ENCODE peak calls at places on chromosomes 1 and 21, in four cellular contexts. One of them, this sample, is unnamed.

GRCh38 chr1:183251101-183251958 is 65.3 kb downstream of the LAMC2 start:
- DNase-seq in HepG2: no peak
- DNase-seq in K562: no peak
- DNase-seq in WTC11: no peak
- DNase-seq in this sample: no peak

GRCh38 chr1:159925713-159926066 is 383 bp upstream of the TAGLN2 start:
- DNase-seq in K562: peak; percentile 51
- DNase-seq in HepG2: no peak
- DNase-seq in WTC11: no peak
- DNase-seq in this sample: no peak

GRCh38 chr1:117067528-117068370 is 7.6 kb downstream of the TTF2 start:
- DNase-seq in K562: peak; percentile 47
- DNase-seq in WTC11: peak; percentile 30
- DNase-seq in HepG2: peak; percentile 34
- DNase-seq in this sample: peak; percentile 66

GRCh38 chr1:89440911-89441310 is 77.1 kb downstream of the GBP6 start:
- DNase-seq in HepG2: no peak
- DNase-seq in WTC11: no peak
- DNase-seq in K562: no peak
- DNase-seq in this sample: no peak

GRCh38 chr1:109112056-109112651 is 1.8 kb upstream of the ELAPOR1 start:
- DNase-seq in WTC11: no peak
- DNase-seq in HepG2: peak; percentile 51
- DNase-seq in K562: peak; percentile 49
- DNase-seq in this sample: peak; percentile 30

GRCh38 chr21:43739648-43740435 is 20.9 kb downstream of the PDXK start:
- DNase-seq in K562: no peak
- DNase-seq in HepG2: no peak
- DNase-seq in WTC11: peak; percentile 32
- DNase-seq in this sample: no peak

GRCh38 chr1:157262891-157263290 is 124.7 kb upstream of the ETV3 start:
- DNase-seq in WTC11: no peak
- DNase-seq in K562: no peak
- DNase-seq in HepG2: no peak
- DNase-seq in this sample: no peak

GRCh38 chr1:202106340-202107284 is 16.1 kb upstream of the GPR37L1 start:
- DNase-seq in HepG2: no peak
- DNase-seq in K562: peak; percentile 92
- DNase-seq in WTC11: no peak
- DNase-seq in this sample: no peak

GRCh38 chr1:192807968-192808587 is 761 bp upstream of the RGS2 start:
- DNase-seq in HepG2: no peak
- DNase-seq in WTC11: no peak
- DNase-seq in K562: no peak
- DNase-seq in this sample: peak; percentile 11

GRCh38 chr1:94013331-94013925 is 104.2 kb upstream of the GCLM start:
- DNase-seq in K562: no peak
- DNase-seq in HepG2: no peak
- DNase-seq in WTC11: no peak
- DNase-seq in this sample: no peak

GRCh38 chr1:203172184-203173115 is 3.2 kb downstream of the MYBPH start:
- DNase-seq in K562: peak; percentile 92
- DNase-seq in WTC11: peak; percentile 88
- DNase-seq in HepG2: peak; percentile 37
- DNase-seq in this sample: peak; percentile 91

GRCh38 chr1:165857046-165857801 is 29.8 kb downstream of the UCK2 start:
- DNase-seq in HepG2: peak; percentile 76
- DNase-seq in K562: no peak
- DNase-seq in WTC11: no peak
- DNase-seq in this sample: no peak

GRCh38 chr1:5125208-5125607 is 470.8 kb downstream of the AJAP1 start:
- DNase-seq in K562: no peak
- DNase-seq in HepG2: no peak
- DNase-seq in WTC11: no peak
- DNase-seq in this sample: no peak

GRCh38 chr1:229155472-229155871 is 115.4 kb upstream of the RAB4A start:
- DNase-seq in K562: no peak
- DNase-seq in WTC11: no peak
- DNase-seq in HepG2: no peak
- DNase-seq in this sample: no peak

GRCh38 chr1:216723274-216723780 is at the start of gene ESRRG:
- DNase-seq in HepG2: peak; percentile 1
- DNase-seq in K562: no peak
- DNase-seq in WTC11: peak; percentile 79
- DNase-seq in this sample: peak; percentile 60

GRCh38 chr1:248884632-248885295 is 21.3 kb upstream of the PGBD2 start:
- DNase-seq in WTC11: no peak
- DNase-seq in K562: peak; percentile 48
- DNase-seq in HepG2: no peak
- DNase-seq in this sample: no peak
- TF ChIP-seq ELF4 in WTC11: no peak
- TF ChIP-seq ELF4 in K562: no peak
- TF ChIP-seq ELF4 in HepG2: no peak
- TF ChIP-seq ELF4 in this sample: no peak

GRCh38 chr1:1067284-1068076 is 6.6 kb downstream of the RNF223 start:
- DNase-seq in WTC11: no peak
- DNase-seq in HepG2: no peak
- DNase-seq in K562: no peak
- DNase-seq in this sample: no peak

GRCh38 chr1:1068077-1068373 is 6.1 kb downstream of the RNF223 start:
- DNase-seq in K562: no peak
- DNase-seq in WTC11: no peak
- DNase-seq in HepG2: no peak
- DNase-seq in this sample: no peak

GRCh38 chr1:1068374-1069060 is 5.6 kb downstream of the RNF223 start:
- DNase-seq in K562: no peak
- DNase-seq in WTC11: peak; percentile 57
- DNase-seq in HepG2: no peak
- DNase-seq in this sample: no peak

GRCh38 chr1:1065265-1065939 is 8.7 kb downstream of the RNF223 start:
- DNase-seq in HepG2: peak; percentile 24
- DNase-seq in WTC11: no peak
- DNase-seq in K562: no peak
- DNase-seq in this sample: no peak

DNA sequence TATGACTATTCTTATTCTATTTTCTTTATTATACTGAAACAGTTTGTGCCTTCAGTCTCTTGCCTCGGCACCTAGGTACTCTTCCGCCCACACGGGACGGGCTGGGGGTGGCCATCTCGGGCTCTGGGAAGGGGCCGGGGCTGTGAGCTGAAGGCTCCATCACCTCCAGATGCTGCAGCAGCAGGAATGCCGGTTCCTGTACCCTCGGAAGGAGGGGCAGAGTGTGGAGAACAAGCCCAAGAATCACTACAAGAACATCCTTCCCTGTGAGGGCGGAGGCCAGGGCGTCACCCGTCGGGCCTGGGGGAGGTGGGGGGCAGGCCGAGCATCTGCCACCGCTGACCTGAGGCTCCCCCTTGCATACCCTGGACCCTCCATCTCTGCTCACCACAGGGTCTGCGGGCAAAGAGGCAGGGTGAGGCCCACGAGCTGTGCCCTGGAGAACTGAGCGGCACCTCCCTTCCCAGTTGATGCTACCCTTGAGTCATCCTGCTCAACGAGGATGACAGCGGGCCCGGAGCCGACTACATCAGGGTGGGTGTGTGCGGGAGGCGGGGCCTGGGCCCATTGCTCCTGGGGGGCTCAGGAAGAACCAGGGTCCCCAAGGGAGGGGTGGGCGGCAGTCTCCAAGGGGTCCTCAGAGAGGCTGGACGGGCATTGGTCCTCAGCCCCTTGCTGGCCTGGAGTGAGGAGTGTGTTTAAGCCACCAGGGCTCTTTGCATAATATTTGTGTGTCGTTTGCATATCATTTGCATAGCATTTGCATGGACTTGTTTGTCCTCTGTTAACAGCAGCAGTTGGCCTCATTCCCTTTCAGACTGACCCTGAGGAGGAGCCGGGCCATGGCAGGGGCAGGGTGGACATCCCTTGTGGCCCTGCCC is 7.5 kb downstream of the RNF223 start:
- DNase-seq in WTC11: no peak
- DNase-seq in K562: no peak
- DNase-seq in HepG2: no peak
- DNase-seq in this sample: no peak
- TF ChIP-seq SP1 in WTC11: no peak
- TF ChIP-seq SP1 in K562: no peak
- TF ChIP-seq SP1 in HepG2: no peak
- TF ChIP-seq SP1 in this sample: no peak

GRCh38 chr1:31654171-31654776 is 9.6 kb upstream of the PEF1 start:
- DNase-seq in K562: no peak
- DNase-seq in HepG2: no peak
- DNase-seq in WTC11: no peak
- DNase-seq in this sample: no peak
- TF ChIP-seq ELF4 in K562: no peak
- TF ChIP-seq ELF4 in HepG2: no peak
- TF ChIP-seq ELF4 in WTC11: no peak
- TF ChIP-seq ELF4 in this sample: no peak

GRCh38 chr1:100187912-100188311 is 9.9 kb upstream of the LRRC39 start:
- DNase-seq in WTC11: no peak
- DNase-seq in K562: no peak
- DNase-seq in HepG2: peak; percentile 17
- DNase-seq in this sample: no peak
- TF ChIP-seq SP1 in WTC11: no peak
- TF ChIP-seq SP1 in K562: no peak
- TF ChIP-seq SP1 in HepG2: no peak
- TF ChIP-seq SP1 in this sample: no peak

GRCh38 chr21:21845901-21846396 is 847.7 kb downstream of the NCAM2 start:
- DNase-seq in K562: no peak
- DNase-seq in HepG2: no peak
- DNase-seq in WTC11: no peak
- DNase-seq in this sample: no peak

GRCh38 chr21:21851205-21851604 is 853.0 kb downstream of the NCAM2 start:
- DNase-seq in K562: no peak
- DNase-seq in WTC11: no peak
- DNase-seq in HepG2: no peak
- DNase-seq in this sample: no peak

GRCh38 chr21:21851657-21852056 is 853.4 kb downstream of the NCAM2 start:
- DNase-seq in WTC11: no peak
- DNase-seq in HepG2: no peak
- DNase-seq in K562: no peak
- DNase-seq in this sample: no peak
- TF ChIP-seq ELF4 in WTC11: no peak
- TF ChIP-seq ELF4 in HepG2: no peak
- TF ChIP-seq ELF4 in K562: no peak
- TF ChIP-seq ELF4 in this sample: no peak

GRCh38 chr1:184407816-184408510 is 21.1 kb downstream of the C1orf21 start:
- DNase-seq in HepG2: no peak
- DNase-seq in WTC11: no peak
- DNase-seq in K562: no peak
- DNase-seq in this sample: no peak
- TF ChIP-seq SP1 in HepG2: no peak
- TF ChIP-seq SP1 in WTC11: no peak
- TF ChIP-seq SP1 in K562: no peak
- TF ChIP-seq SP1 in this sample: no peak

GRCh38 chr1:220527279-220528048 is 472 bp upstream of the MARK1 start:
- DNase-seq in HepG2: no peak
- DNase-seq in WTC11: no peak
- DNase-seq in K562: no peak
- DNase-seq in this sample: peak; percentile 22

GRCh38 chr1:220528049-220528678 is at the start of gene MARK1:
- DNase-seq in WTC11: peak; percentile 69
- DNase-seq in HepG2: no peak
- DNase-seq in K562: peak; percentile 20
- DNase-seq in this sample: peak; percentile 82

GRCh38 chr1:220526294-220526693 is 1.6 kb upstream of the MARK1 start:
- DNase-seq in K562: no peak
- DNase-seq in HepG2: peak; percentile 10
- DNase-seq in WTC11: peak; percentile 18
- DNase-seq in this sample: no peak

GRCh38 chr1:220528679-220529529 is 968 bp downstream of the MARK1 start:
- DNase-seq in HepG2: no peak
- DNase-seq in K562: no peak
- DNase-seq in WTC11: peak; percentile 53
- DNase-seq in this sample: peak; percentile 21

GRCh38 chr1:220529530-220529920 is 1.6 kb downstream of the MARK1 start:
- DNase-seq in WTC11: no peak
- DNase-seq in HepG2: no peak
- DNase-seq in K562: no peak
- DNase-seq in this sample: no peak
- TF ChIP-seq ELF4 in WTC11: no peak
- TF ChIP-seq ELF4 in HepG2: no peak
- TF ChIP-seq ELF4 in K562: no peak
- TF ChIP-seq ELF4 in this sample: no peak

This sample was measured in HEK293T.